ENCODE peak calls at places on chromosomes 13 and 19, in ten cellular contexts. U, F, G, X, H, N, A, K, Q and Y are unnamed samples. For H3K9me3, the result is how much of the 10 kb centered on the place peaks cover.

GRCh38 chr19:20035935-20036334 is 3.4 kb downstream of the ZNF682 start:
- DNase-seq in U (no peak), F (no peak), G (no peak), X (no peak), H (no peak), N (no peak), A (no peak), K (no peak), Q (no peak), Y (no peak)

GRCh38 chr19:2061936-2062729 is 11.1 kb upstream of the MKNK2 start:
- DNase-seq in U (no peak), F (no peak), G (no peak), X (no peak), H (peak), N (no peak), A (no peak), K (peak), Q (no peak), Y (no peak)

GRCh38 chr19:54518844-54519243 is 16.2 kb downstream of the LAIR2 start:
- DNase-seq in U (no peak), F (no peak), G (no peak), X (no peak), H (no peak), N (no peak), A (peak), K (no peak), Q (no peak), Y (no peak)

GRCh38 chr19:11268783-11269267 is 6.5 kb upstream of the DOCK6 start:
- DNase-seq in U (no peak), F (no peak), G (peak), X (peak), H (peak), N (peak), A (peak), K (peak), Q (no peak), Y (peak)

GRCh38 chr13:112926003-112926402 is 43.0 kb upstream of the MCF2L start:
- DNase-seq in U (no peak), F (no peak), G (no peak), X (no peak), H (no peak), N (no peak), A (no peak), K (no peak), Q (no peak), Y (no peak)

GRCh38 chr13:84609716-84610115 is 727.4 kb upstream of the SLITRK1 start:
- DNase-seq in U (no peak), F (no peak), G (no peak), X (peak), H (no peak), N (peak), A (no peak), K (no peak), Q (no peak), Y (no peak)

GRCh38 chr13:84706004-84706710 is 823.9 kb upstream of the SLITRK1 start:
- DNase-seq in U (no peak), F (no peak), G (no peak), X (no peak), H (no peak), N (no peak), A (no peak), K (no peak), Q (no peak), Y (no peak)

GRCh38 chr19:3902317-3902973 is 22.0 kb downstream of the ATCAY start:
- DNase-seq in U (no peak), F (no peak), G (no peak), X (no peak), H (no peak), N (no peak), A (no peak), K (no peak), Q (no peak), Y (no peak)

GRCh38 chr13:77028202-77028601 is 1.2 kb upstream of the FBXL3 start:
- DNase-seq in U (no peak), F (no peak), G (no peak), X (no peak), H (no peak), N (peak), A (peak), K (no peak), Q (no peak), Y (no peak)

GRCh38 chr13:21813844-21814243 is 143.0 kb downstream of the FGF9 start:
- DNase-seq in U (no peak), F (no peak), G (no peak), X (no peak), H (no peak), N (no peak), A (no peak), K (no peak), Q (no peak), Y (no peak)

GRCh38 chr19:14073925-14074838 is 1.6 kb downstream of the MISP3 start:
- DNase-seq in U (no peak), F (no peak), G (no peak), X (no peak), H (no peak), N (no peak), A (no peak), K (peak), Q (peak), Y (no peak)

GRCh38 chr19:17753976-17754375 is 2.7 kb downstream of the FCHO1 start:
- DNase-seq in U (no peak), F (no peak), G (no peak), X (no peak), H (no peak), N (no peak), A (no peak), K (no peak), Q (no peak), Y (no peak)

GRCh38 chr13:30030141-30030750 is 179.8 kb upstream of the UBL3 start:
- DNase-seq in U (no peak), F (no peak), G (no peak), X (no peak), H (no peak), N (no peak), A (no peak), K (no peak), Q (no peak), Y (no peak)

GRCh38 chr19:50959731-50960500 is 7.1 kb upstream of the KLK5 start:
- DNase-seq in U (no peak), F (no peak), G (no peak), X (no peak), H (no peak), N (no peak), A (no peak), K (no peak), Q (no peak), Y (no peak)

GRCh38 chr19:17860331-17860992 is 752 bp downstream of the RPL18A start:
- DNase-seq in U (no peak), F (no peak), G (no peak), X (no peak), H (peak), N (no peak), A (no peak), K (no peak), Q (no peak), Y (no peak)

GRCh38 chr19:41397086-41398041 is at the start of the genes BCKDHA and EXOSC5:
- DNase-seq in U (peak), F (peak), G (peak), X (peak), H (peak), N (peak), A (peak), K (peak), Q (peak), Y (peak)
- TF ChIP-seq CTCF in U (no peak), F (no peak), G (no peak), X (no peak), H (no peak), N (no peak), A (no peak), K (no peak), Q (no peak), Y (no peak)

GRCh38 chr19:28130066-28130511 is 1082.9 kb downstream of the UQCRFS1 start:
- DNase-seq in U (no peak), F (no peak), G (no peak), X (no peak), H (no peak), N (no peak), A (no peak), K (no peak), Q (no peak), Y (no peak)
- H3K9me3 ChIP-seq in U (under half), F (under half), G (under half), X (under half), H (under half), N (under half), A (under half), K (under half), Q (under half), Y (under half)

DNA sequence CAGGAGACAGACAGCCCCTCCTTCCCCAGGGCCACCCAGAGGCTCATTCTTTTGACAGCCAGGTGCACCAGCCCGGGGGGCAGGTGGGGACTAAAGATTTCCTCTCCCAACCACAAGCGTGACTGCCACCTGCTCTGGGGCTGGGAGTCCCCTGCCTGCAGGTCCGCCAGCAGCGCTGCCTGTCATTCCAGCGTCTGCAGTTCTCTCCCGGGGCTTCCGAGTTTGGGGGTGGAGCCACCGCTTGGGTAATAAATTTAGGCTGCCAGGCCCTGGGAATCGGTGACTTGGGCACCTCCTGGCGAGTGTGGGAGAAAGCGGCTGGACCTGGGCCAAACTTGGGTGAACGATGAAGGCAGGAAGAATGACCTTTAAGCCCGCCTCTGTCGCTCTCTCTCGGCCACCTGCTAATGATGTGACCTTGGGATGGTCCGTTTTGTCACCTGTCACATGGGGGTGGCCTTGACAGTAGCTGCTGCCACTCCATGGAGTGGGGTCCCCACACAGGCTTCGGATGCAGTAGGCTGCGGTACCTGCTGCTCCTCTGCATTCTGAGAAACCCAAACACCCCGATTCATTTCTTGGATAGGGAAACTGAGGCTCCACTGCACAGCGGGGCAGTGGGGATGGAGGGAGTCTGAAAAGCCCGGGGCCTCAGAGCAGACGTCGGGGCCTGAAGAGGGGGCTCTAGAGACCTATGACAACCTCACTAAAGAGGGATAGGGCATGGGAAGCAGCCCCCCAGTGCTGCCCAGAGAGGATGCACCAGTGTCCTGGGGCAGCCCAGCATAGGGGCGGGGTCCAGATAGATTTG is 12.8 kb downstream of the FUT6 start:
- DNase-seq in U (peak), F (no peak), G (peak), X (no peak), H (peak), N (no peak), A (peak), K (peak), Q (no peak), Y (peak)
- TF ChIP-seq CTCF in U (peak), F (no peak), G (no peak), X (no peak), H (no peak), N (peak), A (peak), K (peak), Q (no peak), Y (peak)

GRCh38 chr19:58058428-58058827 is 654 bp upstream of the ZNF135 start:
- DNase-seq in U (no peak), F (no peak), G (no peak), X (no peak), H (no peak), N (no peak), A (no peak), K (peak), Q (no peak), Y (no peak)

GRCh38 chr19:58056861-58057260 is 2.2 kb upstream of the ZNF135 start:
- DNase-seq in U (no peak), F (no peak), G (no peak), X (no peak), H (no peak), N (no peak), A (no peak), K (peak), Q (no peak), Y (no peak)

GRCh38 chr19:58059003-58059671 is at the start of gene ZNF135:
- DNase-seq in U (no peak), F (peak), G (peak), X (peak), H (peak), N (peak), A (peak), K (peak), Q (peak), Y (peak)

GRCh38 chr19:58059681-58060080 is 599 bp downstream of the ZNF135 start:
- DNase-seq in U (no peak), F (no peak), G (no peak), X (no peak), H (no peak), N (no peak), A (no peak), K (peak), Q (peak), Y (no peak)

DNA sequence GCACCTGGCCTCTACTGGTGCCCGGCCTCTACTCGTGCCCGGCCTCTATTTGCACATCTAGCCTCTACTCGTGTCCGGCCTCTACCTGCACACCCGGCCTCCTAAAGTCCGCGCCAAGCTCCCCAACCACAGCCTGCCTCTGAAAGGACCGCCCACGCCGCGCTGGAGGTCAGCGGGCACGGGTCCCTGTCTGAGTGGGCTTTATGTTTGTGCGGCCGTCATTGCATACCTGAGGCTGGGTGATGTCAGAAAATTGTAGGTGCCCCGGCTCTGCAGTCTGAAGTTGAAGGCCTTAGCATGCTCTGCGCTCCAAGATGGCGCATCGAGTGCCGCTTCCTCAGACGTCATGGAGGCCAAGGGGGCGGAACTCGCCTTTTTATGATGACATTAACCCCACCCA is 1.1 kb downstream of the ZNF135 start:
- DNase-seq in U (no peak), F (no peak), G (no peak), X (no peak), H (no peak), N (no peak), A (no peak), K (peak), Q (no peak), Y (no peak)
- H3K9me3 ChIP-seq in U (under half), F (under half), G (half or more), X (under half), H (under half), N (under half), A (half or more), K (under half), Q (half or more), Y (under half)

DNA sequence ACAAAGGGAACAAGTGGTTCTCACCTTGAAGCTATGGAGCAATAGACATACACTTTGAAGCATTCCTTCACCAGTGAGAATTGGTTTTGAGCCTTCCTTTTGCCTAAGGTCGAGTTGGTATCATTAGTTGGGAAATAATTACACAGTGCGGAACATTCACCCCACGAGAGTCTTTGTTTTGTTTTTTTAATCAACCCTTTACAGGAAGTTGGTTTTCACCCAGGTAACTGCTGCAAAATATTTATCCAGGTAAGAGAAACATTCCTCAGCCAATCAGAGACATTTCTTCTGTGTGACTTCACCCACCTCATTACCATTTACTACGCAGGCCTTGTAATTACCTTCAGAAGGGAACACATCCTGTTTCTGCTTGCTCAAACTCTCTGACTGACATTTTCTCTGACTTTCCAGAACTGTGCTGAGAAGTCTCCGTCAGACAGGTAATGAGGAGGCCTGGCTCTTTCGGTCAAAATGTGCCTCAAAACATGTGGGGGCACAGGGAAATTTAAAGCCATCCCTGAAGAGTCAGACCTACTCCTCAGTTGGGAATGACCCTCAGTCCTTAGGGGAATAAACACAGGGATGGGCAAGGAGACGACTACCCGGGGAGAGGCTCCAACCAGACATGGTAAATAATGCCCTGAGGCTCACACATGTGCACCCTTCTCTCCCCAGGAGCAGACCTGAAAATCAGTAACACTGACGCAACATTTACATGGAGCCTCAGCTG is 22.7 kb upstream of the SERP2 start:
- DNase-seq in U (no peak), F (no peak), G (no peak), X (no peak), H (no peak), N (no peak), A (no peak), K (no peak), Q (no peak), Y (peak)
- TF ChIP-seq CTCF in U (no peak), F (no peak), G (no peak), X (no peak), H (no peak), N (no peak), A (no peak), K (no peak), Q (no peak), Y (no peak)

DNA sequence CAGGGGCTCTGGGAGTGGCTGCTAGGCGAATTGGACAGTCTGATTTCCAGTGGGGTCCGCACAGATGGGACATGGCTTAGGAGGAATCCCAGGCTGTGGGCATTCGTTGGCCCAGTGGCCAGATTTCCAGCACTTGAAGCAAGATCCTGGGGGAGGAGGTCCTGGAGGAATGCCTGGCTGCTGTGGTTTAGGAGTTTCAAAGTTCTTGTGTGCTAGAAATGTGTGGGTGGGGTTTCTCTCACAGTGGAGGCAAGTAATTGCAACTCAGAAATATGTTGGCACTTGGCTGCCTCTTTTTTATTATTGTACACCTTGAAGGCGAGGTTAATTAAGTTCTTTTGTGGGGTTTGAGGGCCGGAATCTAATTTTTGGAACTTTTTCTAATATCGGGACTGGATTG is 17.1 kb downstream of the IGFL3 start:
- DNase-seq in U (no peak), F (no peak), G (no peak), X (peak), H (no peak), N (peak), A (no peak), K (no peak), Q (no peak), Y (no peak)
- H3K9me3 ChIP-seq in U (under half), F (under half), G (under half), X (under half), H (under half), N (under half), A (under half), K (under half), Q (under half), Y (under half)

GRCh38 chr13:24741016-24741662 is 22.8 kb upstream of the RNF17 start:
- DNase-seq in U (no peak), F (no peak), G (no peak), X (no peak), H (no peak), N (no peak), A (no peak), K (no peak), Q (peak), Y (no peak)
- TF ChIP-seq CTCF in U (peak), F (no peak), G (no peak), X (no peak), H (no peak), N (no peak), A (no peak), K (no peak), Q (no peak), Y (peak)

GRCh38 chr13:50474094-50474654 is 369.3 kb downstream of the DLEU7 start:
- DNase-seq in U (no peak), F (no peak), G (no peak), X (no peak), H (no peak), N (no peak), A (no peak), K (no peak), Q (no peak), Y (no peak)

GRCh38 chr13:50481936-50482335 is 361.6 kb downstream of the DLEU7 start:
- DNase-seq in U (no peak), F (no peak), G (no peak), X (no peak), H (no peak), N (no peak), A (no peak), K (no peak), Q (no peak), Y (no peak)

GRCh38 chr13:50476579-50476978 is 366.9 kb downstream of the DLEU7 start:
- DNase-seq in U (no peak), F (no peak), G (no peak), X (no peak), H (no peak), N (no peak), A (no peak), K (no peak), Q (no peak), Y (no peak)
- H3K9me3 ChIP-seq in U (under half), F (under half), G (under half), X (under half), H (under half), N (under half), A (under half), K (under half), Q (under half), Y (under half)